ENCODE peak calls at places on chromosome 10, in six cellular contexts. W, A, X, F, E and Z are unnamed samples.

GRCh38 chr10:71247306-71247705 is 34.9 kb downstream of the UNC5B start:
- DNase-seq in E (no peak), X (no peak), A (no peak), W (no peak), F (no peak), Z (peak)

GRCh38 chr10:72261323-72262018 is 12.3 kb upstream of the DDIT4 start:
- DNase-seq in X (no peak), A (no peak), E (no peak), W (no peak), F (no peak), Z (no peak)

GRCh38 chr10:110141747-110142625 is 65.4 kb upstream of the MXI1 start:
- DNase-seq in E (no peak), X (peak), W (no peak), A (peak), F (peak), Z (peak)

GRCh38 chr10:130401860-130402765 is 265.9 kb downstream of the GLRX3 start:
- DNase-seq in F (peak), A (no peak), E (no peak), W (no peak), X (no peak), Z (no peak)

GRCh38 chr10:25675204-25675603 is 258.8 kb upstream of the MYO3A start:
- DNase-seq in E (no peak), W (no peak), X (no peak), A (no peak), F (no peak), Z (no peak)

GRCh38 chr10:23157239-23157661 is 34.9 kb upstream of the PTF1A start:
- DNase-seq in A (no peak), W (no peak), X (no peak), F (no peak), E (no peak), Z (peak)

GRCh38 chr10:49784631-49785030 is 22.5 kb upstream of the OGDHL start:
- DNase-seq in A (peak), F (no peak), E (no peak), X (no peak), W (no peak), Z (no peak)

GRCh38 chr10:70500339-70500738 is 21.8 kb downstream of the PALD1 start:
- DNase-seq in X (no peak), E (no peak), W (no peak), F (no peak), A (no peak), Z (no peak)

GRCh38 chr10:86234553-86235270 is 131.9 kb downstream of the GRID1 start:
- DNase-seq in X (no peak), A (no peak), E (no peak), W (no peak), F (no peak), Z (no peak)

DNA sequence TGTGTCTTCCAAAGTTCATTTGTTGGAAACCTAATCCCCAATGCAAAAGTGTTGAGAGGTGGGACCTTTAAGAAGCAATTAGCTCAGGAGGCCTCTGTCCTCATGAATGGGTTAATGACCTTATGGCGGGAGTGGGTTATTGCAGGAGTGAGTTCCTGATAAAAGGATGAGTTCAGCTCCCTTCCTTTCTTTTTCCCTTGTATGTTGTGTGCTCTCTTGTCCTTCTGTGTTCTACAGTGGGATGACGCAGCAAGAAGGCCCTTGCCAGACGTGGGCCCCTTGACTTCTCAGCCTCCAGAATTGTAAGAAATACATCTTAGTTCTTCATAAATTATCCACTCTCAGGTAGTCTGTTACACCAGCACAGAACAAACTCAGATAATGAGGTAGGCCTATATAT is 206.0 kb downstream of the DNAJC1 start:
- DNase-seq in A (no peak), F (no peak), X (no peak), E (no peak), W (no peak), Z (no peak)
- TF ChIP-seq CTCF in A (no peak), F (no peak), X (no peak), E (no peak), W (no peak), Z (no peak)

GRCh38 chr10:133276435-133277201 is at the start of gene ADAM8:
- DNase-seq in X (no peak), F (no peak), W (no peak), A (peak), E (no peak), Z (peak)
- H3K4me3 ChIP-seq in X (no peak), F (no peak), W (peak), A (peak), E (peak), Z (no peak)

GRCh38 chr10:102604379-102604960 is 39.8 kb upstream of the TRIM8 start:
- DNase-seq in A (no peak), E (no peak), X (no peak), F (no peak), W (no peak), Z (no peak)
- H3K27ac ChIP-seq in A (peak), E (peak), X (peak), F (no peak), W (no peak), Z (no peak)

GRCh38 chr10:1089017-1089689 is 33.0 kb downstream of the WDR37 start:
- DNase-seq in X (no peak), F (no peak), A (no peak), W (no peak), E (no peak), Z (no peak)
- TF ChIP-seq CTCF in X (no peak), F (no peak), A (no peak), W (no peak), E (no peak), Z (no peak)

GRCh38 chr10:5465976-5466450 is 33.4 kb downstream of the CALML5 start:
- DNase-seq in F (no peak), E (no peak), X (no peak), W (no peak), A (no peak), Z (no peak)
- H3K4me3 ChIP-seq in F (no peak), E (no peak), X (no peak), W (no peak), A (no peak), Z (no peak)

DNA sequence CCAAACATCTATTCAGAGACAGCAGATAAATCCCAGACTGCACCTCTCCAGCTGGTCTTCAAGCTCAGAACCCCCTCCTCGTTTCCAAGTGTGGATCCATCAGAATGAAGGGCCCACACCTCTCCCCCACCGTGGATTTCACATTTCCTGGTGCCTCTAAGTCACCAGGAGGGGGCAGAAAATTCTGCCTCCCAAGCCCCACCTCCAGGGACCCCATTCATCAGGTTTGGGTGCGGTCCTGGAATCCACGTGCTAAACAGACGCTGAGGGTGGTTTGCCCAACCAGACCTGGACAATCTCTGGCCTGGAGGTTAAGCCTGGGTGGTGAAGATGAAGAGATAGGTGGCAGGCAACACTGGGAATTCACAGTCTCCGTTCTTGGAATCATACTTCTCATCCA is 92.4 kb downstream of the WDR11 start:
- DNase-seq in X (no peak), W (no peak), E (no peak), F (no peak), A (no peak), Z (no peak)
- H3K27ac ChIP-seq in X (no peak), W (no peak), E (no peak), F (no peak), A (no peak), Z (no peak)

DNA sequence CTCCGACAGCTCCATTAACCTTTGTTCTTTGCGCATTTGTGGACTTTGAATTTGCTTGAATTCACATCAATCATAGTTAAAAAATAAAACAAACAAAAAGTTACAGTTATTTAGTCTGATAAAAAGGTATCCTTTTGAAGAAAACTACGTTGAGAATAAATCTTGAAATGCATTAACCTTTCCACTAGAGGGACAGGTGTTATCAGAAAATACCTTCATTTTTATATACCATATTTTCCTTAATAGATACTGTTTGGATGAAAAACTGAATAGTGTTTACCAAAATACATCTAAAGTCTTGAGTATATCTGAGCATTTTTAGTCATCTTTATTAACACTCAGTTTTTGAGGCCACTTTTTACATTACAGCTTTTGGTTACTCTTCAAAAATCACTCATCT is 371.9 kb downstream of the ZWINT start:
- DNase-seq in E (no peak), X (no peak), W (no peak), F (no peak), A (no peak), Z (no peak)
- TF ChIP-seq CTCF in E (no peak), X (no peak), W (no peak), F (no peak), A (no peak), Z (no peak)

GRCh38 chr10:50993817-50994251 is 80.5 kb upstream of the PRKG1 start:
- DNase-seq in F (peak), A (no peak), W (no peak), X (peak), E (no peak), Z (peak)
- H3K4me3 ChIP-seq in F (peak), A (no peak), W (no peak), X (peak), E (peak), Z (no peak)

GRCh38 chr10:121510201-121510771 is 88.0 kb downstream of the FGFR2 start:
- DNase-seq in F (no peak), A (no peak), X (no peak), W (no peak), E (no peak), Z (peak)
- H3K27ac ChIP-seq in F (no peak), A (no peak), X (no peak), W (no peak), E (no peak), Z (peak)